ENCODE peak calls at places on chromosomes 1 and 21, in six cellular contexts. B, I, A, X, F and N are unnamed samples.

GRCh38 chr1:160486453-160486852 is 36.6 kb downstream of the SLAMF6 start:
- DNase-seq in B (no peak), I (no peak), A (no peak), X (no peak), F (no peak), N (peak)

GRCh38 chr1:193310569-193310968 is 124.2 kb upstream of the B3GALT2 start:
- DNase-seq in B (no peak), I (no peak), A (no peak), X (no peak), F (no peak), N (no peak)

GRCh38 chr21:42784896-42785451 is 94.4 kb downstream of the WDR4 start:
- DNase-seq in B (no peak), I (no peak), A (no peak), X (no peak), F (no peak), N (no peak)

GRCh38 chr1:12566484-12567287 is 51.3 kb downstream of the DHRS3 start:
- DNase-seq in B (no peak), I (no peak), A (no peak), X (no peak), F (no peak), N (no peak)

GRCh38 chr1:109252893-109253802 is 3.8 kb downstream of the CELSR2 start:
- DNase-seq in B (no peak), I (no peak), A (no peak), X (no peak), F (peak), N (no peak)

GRCh38 chr21:32377506-32377905 is 15.3 kb downstream of the URB1 start:
- DNase-seq in B (no peak), I (no peak), A (no peak), X (no peak), F (no peak), N (no peak)

GRCh38 chr1:55893155-55893554 is 678.0 kb upstream of the USP24 start:
- DNase-seq in B (peak), I (peak), A (peak), X (peak), F (peak), N (peak)

GRCh38 chr1:221696740-221697461 is 45.0 kb downstream of the DUSP10 start:
- DNase-seq in B (no peak), I (no peak), A (no peak), X (no peak), F (no peak), N (no peak)

GRCh38 chr1:9794081-9794480 is 29.7 kb downstream of the CLSTN1 start:
- DNase-seq in B (no peak), I (no peak), A (no peak), X (no peak), F (no peak), N (no peak)

GRCh38 chr1:54474500-54475235 is 68.5 kb upstream of the SSBP3 start:
- DNase-seq in B (peak), I (peak), A (no peak), X (no peak), F (no peak), N (peak)

GRCh38 chr1:240070188-240070587 is 21.5 kb upstream of the FMN2 start:
- DNase-seq in B (no peak), I (peak), A (no peak), X (no peak), F (no peak), N (no peak)

GRCh38 chr1:88648706-88649105 is 35.4 kb upstream of the PKN2 start:
- DNase-seq in B (peak), I (no peak), A (no peak), X (no peak), F (no peak), N (peak)

GRCh38 chr1:23558140-23558871 is 995 bp downstream of the ID3 start:
- DNase-seq in B (peak), I (peak), A (peak), X (peak), F (peak), N (peak)

GRCh38 chr1:246080031-246080430 is 427.0 kb downstream of the SMYD3 start:
- DNase-seq in B (no peak), I (no peak), A (no peak), X (no peak), F (no peak), N (no peak)

GRCh38 chr1:170685166-170685565 is 21.2 kb downstream of the PRRX1 start:
- DNase-seq in B (no peak), I (peak), A (no peak), X (no peak), F (no peak), N (no peak)

GRCh38 chr1:53715478-53715877 is 23.5 kb downstream of the GLIS1 start:
- DNase-seq in B (peak), I (peak), A (peak), X (peak), F (peak), N (peak)

GRCh38 chr1:155591770-155592169 is 18.2 kb upstream of the MSTO1 start:
- DNase-seq in B (peak), I (peak), A (peak), X (peak), F (peak), N (peak)

GRCh38 chr1:55007626-55008025 is 8.9 kb downstream of the BSND start:
- DNase-seq in B (no peak), I (peak), A (peak), X (no peak), F (no peak), N (no peak)

GRCh38 chr1:1988061-1988945 is 15.3 kb downstream of the CFAP74 start:
- DNase-seq in B (no peak), I (no peak), A (no peak), X (no peak), F (no peak), N (no peak)

GRCh38 chr1:76494807-76495206 is 372.5 kb upstream of the ST6GALNAC5 start:
- DNase-seq in B (no peak), I (peak), A (no peak), X (no peak), F (no peak), N (peak)

GRCh38 chr21:33011462-33011861 is 14.3 kb upstream of the OLIG2 start:
- DNase-seq in B (no peak), I (peak), A (peak), X (no peak), F (no peak), N (no peak)

GRCh38 chr1:151977662-151978230 is 15.9 kb downstream of the S100A10 start:
- DNase-seq in B (no peak), I (no peak), A (no peak), X (no peak), F (no peak), N (no peak)

GRCh38 chr1:157978547-157979403 is 14.7 kb upstream of the KIRREL1 start:
- DNase-seq in B (no peak), I (no peak), A (no peak), X (no peak), F (no peak), N (peak)

GRCh38 chr1:205576011-205576410 is 55.8 kb downstream of the ELK4 start:
- DNase-seq in B (no peak), I (no peak), A (no peak), X (no peak), F (no peak), N (no peak)

GRCh38 chr1:43885311-43885801 is 48.2 kb upstream of the ARTN start:
- DNase-seq in B (peak), I (no peak), A (no peak), X (no peak), F (no peak), N (peak)

GRCh38 chr21:44352253-44352860 is 1.1 kb upstream of the TRPM2 start:
- DNase-seq in B (no peak), I (no peak), A (no peak), X (no peak), F (no peak), N (no peak)

GRCh38 chr1:229434005-229434640 is at the start of gene ACTA1:
- DNase-seq in B (peak), I (no peak), A (no peak), X (no peak), F (no peak), N (peak)

GRCh38 chr1:216238844-216239243 is 184.4 kb downstream of the USH2A start:
- DNase-seq in B (no peak), I (no peak), A (no peak), X (no peak), F (no peak), N (no peak)

GRCh38 chr1:154427173-154428139 is 22.3 kb downstream of the IL6R start:
- DNase-seq in B (no peak), I (no peak), A (no peak), X (no peak), F (no peak), N (no peak)

GRCh38 chr1:204826970-204827369 is 43.7 kb upstream of the NFASC start:
- DNase-seq in B (peak), I (peak), A (peak), X (peak), F (peak), N (peak)

GRCh38 chr1:46288485-46289133 is 14.8 kb downstream of the LRRC41 start:
- DNase-seq in B (no peak), I (peak), A (peak), X (no peak), F (no peak), N (peak)

GRCh38 chr1:192559115-192560006 is 16.2 kb upstream of the RGS1 start:
- DNase-seq in B (no peak), I (peak), A (peak), X (no peak), F (no peak), N (no peak)

GRCh38 chr1:26827663-26828062 is 1.2 kb downstream of the ZDHHC18 start:
- DNase-seq in B (peak), I (peak), A (no peak), X (no peak), F (no peak), N (peak)
- TF ChIP-seq EZH2phosphoT487 in B (no peak), I (no peak), A (no peak), X (no peak), F (no peak), N (no peak)

GRCh38 chr1:26686795-26687194 is 9.0 kb upstream of the ARID1A start:
- DNase-seq in B (no peak), I (no peak), A (peak), X (no peak), F (no peak), N (peak)
- TF ChIP-seq EZH2phosphoT487 in B (no peak), I (no peak), A (no peak), X (no peak), F (no peak), N (no peak)

DNA sequence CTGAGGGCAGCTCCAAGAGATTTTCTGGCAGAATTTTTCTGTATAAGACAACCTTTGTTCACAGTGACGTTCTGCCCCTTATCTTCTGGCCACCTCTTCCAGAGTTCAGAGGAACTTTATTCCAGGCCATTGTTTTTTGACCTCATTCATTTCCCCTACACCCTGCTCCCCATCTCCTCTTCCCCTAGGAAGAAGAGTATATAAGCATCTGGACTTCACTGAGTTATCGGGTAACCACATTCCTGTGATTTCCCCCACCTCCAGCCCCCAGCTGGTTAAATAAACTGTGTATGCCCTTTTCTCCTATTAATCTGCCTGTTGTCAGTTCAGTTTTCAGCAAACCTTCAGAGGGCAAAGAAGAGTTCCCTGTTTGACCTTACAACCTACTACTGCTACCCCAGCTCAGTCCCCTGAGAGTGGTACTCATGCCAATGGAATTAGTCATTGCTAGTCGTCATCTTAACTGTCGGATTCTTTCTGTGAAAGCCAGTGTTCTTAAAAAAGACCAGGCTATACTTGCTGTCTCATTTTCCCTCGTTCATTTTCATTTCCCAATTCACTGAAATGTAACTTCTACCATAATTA is 14.3 kb upstream of the ALG14 start:
- DNase-seq in B (no peak), I (peak), A (peak), X (no peak), F (no peak), N (peak)
- TF ChIP-seq EZH2phosphoT487 in B (no peak), I (no peak), A (no peak), X (no peak), F (no peak), N (no peak)

GRCh38 chr1:62307516-62308492 is 11.4 kb downstream of the KANK4 start:
- DNase-seq in B (no peak), I (no peak), A (peak), X (no peak), F (no peak), N (no peak)
- TF ChIP-seq EZH2phosphoT487 in B (no peak), I (no peak), A (no peak), X (no peak), F (no peak), N (no peak)

GRCh38 chr1:163174524-163175437 is 27.9 kb downstream of the RGS5 start:
- DNase-seq in B (peak), I (peak), A (peak), X (peak), F (peak), N (peak)
- TF ChIP-seq EZH2phosphoT487 in B (no peak), I (no peak), A (no peak), X (no peak), F (no peak), N (no peak)

DNA sequence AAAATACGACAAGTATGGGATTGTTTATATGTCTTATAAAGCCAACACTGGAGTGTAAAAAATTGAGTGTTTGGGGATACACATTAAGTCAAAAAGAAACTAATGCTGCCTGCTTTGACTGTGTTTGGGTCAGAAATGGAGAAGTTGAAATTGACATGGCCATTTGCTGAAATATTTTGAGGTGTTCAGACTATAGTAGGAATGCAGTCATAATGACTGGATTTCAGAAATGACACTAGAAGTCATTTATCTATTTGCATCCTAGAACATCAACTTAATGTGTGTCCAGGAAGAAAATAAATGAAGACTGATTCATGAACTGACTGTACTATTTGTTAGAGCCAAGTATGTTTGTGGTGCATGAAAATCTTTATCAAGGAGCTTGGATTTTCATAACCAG is 28.4 kb downstream of the RASAL2 start:
- DNase-seq in B (no peak), I (peak), A (peak), X (no peak), F (no peak), N (no peak)
- TF ChIP-seq EZH2phosphoT487 in B (no peak), I (no peak), A (no peak), X (no peak), F (no peak), N (no peak)

DNA sequence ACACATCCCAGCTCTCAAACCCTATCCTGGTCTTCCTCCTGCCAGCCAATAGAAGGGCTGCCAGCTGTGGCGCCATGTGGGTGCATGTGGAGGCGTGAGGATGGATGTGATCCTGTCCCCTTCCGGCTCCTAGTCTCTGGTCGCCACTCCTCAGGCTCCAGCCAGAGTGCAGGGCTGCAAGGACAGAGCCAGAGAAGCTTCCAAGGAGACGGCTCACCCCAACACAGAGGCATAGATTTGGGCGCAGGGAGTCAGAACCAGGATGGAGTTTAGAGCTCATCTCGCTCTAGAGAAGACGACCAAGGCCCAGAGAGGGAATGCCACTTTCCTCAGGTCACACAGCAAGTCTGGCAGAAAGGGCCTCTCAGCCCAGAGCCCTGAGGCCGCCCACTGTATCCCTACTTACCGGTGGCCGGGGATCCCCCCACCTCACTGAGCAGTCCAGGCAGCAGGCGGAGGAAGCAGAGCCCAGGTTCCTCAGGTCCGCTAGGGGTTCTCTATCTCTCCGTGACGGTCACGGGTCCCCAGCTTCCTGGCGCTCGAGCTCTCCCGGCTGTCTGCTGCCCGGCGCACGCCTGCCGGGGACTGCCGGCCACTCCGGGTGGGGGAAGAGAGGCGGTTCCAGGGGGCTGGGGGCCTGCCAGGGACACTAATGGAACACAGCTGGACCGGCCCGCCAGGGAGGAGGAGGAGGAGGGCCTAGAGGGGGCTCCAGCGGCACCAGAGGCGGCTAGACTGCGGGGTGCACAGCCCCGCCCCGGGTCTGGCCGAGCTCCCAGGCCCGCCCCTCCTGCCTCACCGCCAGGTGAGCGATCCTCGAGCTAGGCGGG is at the start of gene COL16A1:
- DNase-seq in B (peak), I (peak), A (no peak), X (no peak), F (no peak), N (peak)
- TF ChIP-seq EZH2phosphoT487 in B (no peak), I (no peak), A (no peak), X (no peak), F (no peak), N (no peak)